ENCODE peak calls at places on chromosomes 3 and 15, in five cellular contexts. G, M, Z, D and X are unnamed samples. For H3K4me1, the result is how much of the 10 kb centered on the place peaks cover.

GRCh38 chr3:186092360-186093070 is 16.4 kb downstream of the ETV5 start:
- DNase-seq in Z (no peak), G (no peak), D (no peak), M (no peak), X (no peak)

GRCh38 chr3:58660998-58661397 is 5.6 kb downstream of the FAM3D start:
- DNase-seq in M (no peak), D (no peak), G (no peak), Z (no peak), X (no peak)

GRCh38 chr3:129558076-129558771 is 15.2 kb downstream of the H1-8 start:
- DNase-seq in M (no peak), Z (no peak), D (no peak), G (no peak), X (no peak)

GRCh38 chr15:90837052-90837621 is 31.3 kb upstream of the FURIN start:
- DNase-seq in G (no peak), D (no peak), M (peak), Z (no peak), X (no peak)

GRCh38 chr3:148955544-148956346 is 35.6 kb upstream of the GYG1 start:
- DNase-seq in G (no peak), Z (no peak), D (peak), M (peak), X (no peak)

GRCh38 chr3:149270180-149270579 is 48.6 kb upstream of the CP start:
- DNase-seq in G (no peak), Z (no peak), M (no peak), D (no peak), X (no peak)

GRCh38 chr3:152097770-152098169 is 171.0 kb upstream of the MBNL1 start:
- DNase-seq in Z (no peak), G (no peak), M (no peak), D (no peak), X (no peak)

GRCh38 chr3:5071061-5071460 is 51.0 kb upstream of the ARL8B start:
- DNase-seq in M (peak), Z (no peak), D (no peak), G (no peak), X (no peak)

GRCh38 chr3:71870966-71871512 is 86.1 kb upstream of the PROK2 start:
- DNase-seq in Z (no peak), G (no peak), M (no peak), D (no peak), X (no peak)

GRCh38 chr3:9468460-9468859 is 71.0 kb downstream of the SETD5 start:
- DNase-seq in Z (no peak), G (no peak), D (no peak), M (no peak), X (no peak)

GRCh38 chr3:138097192-138097829 is 18.1 kb downstream of the DZIP1L start:
- DNase-seq in M (no peak), G (no peak), Z (no peak), D (no peak), X (no peak)

GRCh38 chr3:24060055-24060454 is 115.0 kb downstream of the NR1D2 start:
- DNase-seq in G (no peak), D (no peak), Z (no peak), M (peak), X (no peak)

GRCh38 chr3:1444196-1444595 is 351.4 kb downstream of the CNTN6 start:
- DNase-seq in G (no peak), M (no peak), Z (no peak), D (no peak), X (no peak)

GRCh38 chr3:112132975-112133448 is at the start of gene GCSAM:
- DNase-seq in G (no peak), M (no peak), Z (peak), D (peak), X (peak)

GRCh38 chr3:184110316-184110725 is 13.5 kb downstream of the HTR3E start:
- DNase-seq in D (no peak), Z (no peak), M (no peak), G (no peak), X (no peak)

GRCh38 chr3:193590088-193590856 is 2.7 kb upstream of the OPA1 start:
- DNase-seq in G (peak), M (peak), D (no peak), Z (no peak), X (no peak)

GRCh38 chr3:136783708-136784191 is 31.6 kb upstream of the STAG1 start:
- DNase-seq in G (no peak), D (no peak), Z (no peak), M (no peak), X (no peak)

GRCh38 chr3:177483182-177483967 is 286.1 kb upstream of the TBL1XR1 start:
- DNase-seq in M (peak), D (peak), Z (no peak), G (peak), X (no peak)

GRCh38 chr3:149969110-149969944 is 1.4 kb downstream of the PFN2 start:
- DNase-seq in M (peak), G (peak), Z (peak), D (no peak), X (no peak)

GRCh38 chr3:111128884-111129283 is 57.3 kb downstream of the NECTIN3 start:
- DNase-seq in D (no peak), Z (no peak), G (no peak), M (no peak), X (no peak)

GRCh38 chr15:91795281-91795680 is 58.2 kb upstream of the SLCO3A1 start:
- DNase-seq in G (no peak), M (no peak), Z (no peak), D (no peak), X (no peak)

GRCh38 chr3:102712896-102713295 is 278.1 kb downstream of the ZPLD1 start:
- DNase-seq in D (no peak), G (no peak), M (no peak), Z (no peak), X (no peak)

GRCh38 chr15:45121706-45122417 is 7.7 kb downstream of the DUOXA2 start:
- DNase-seq in G (no peak), Z (no peak), M (peak), D (no peak), X (no peak)

GRCh38 chr3:17125738-17126137 is 241.0 kb downstream of the PLCL2 start:
- DNase-seq in Z (no peak), M (no peak), D (no peak), G (no peak), X (no peak)

GRCh38 chr3:59327324-59327939 is 277.6 kb upstream of the CFAP20DC start:
- DNase-seq in Z (no peak), M (no peak), D (no peak), G (no peak), X (no peak)

GRCh38 chr3:22960326-22960984 is 242.7 kb upstream of the UBE2E2 start:
- DNase-seq in G (no peak), D (peak), Z (no peak), M (peak), X (no peak)

GRCh38 chr3:101884776-101885175 is 35.5 kb downstream of the NFKBIZ start:
- DNase-seq in G (no peak), Z (no peak), M (no peak), D (no peak), X (no peak)

GRCh38 chr15:77999486-77999885 is 78.0 kb downstream of the TBC1D2B start:
- DNase-seq in Z (no peak), M (no peak), D (no peak), G (no peak), X (no peak)

GRCh38 chr15:26023231-26023630 is 160.1 kb upstream of the ATP10A start:
- DNase-seq in M (no peak), G (no peak), D (no peak), Z (no peak), X (no peak)

GRCh38 chr3:193016437-193016887 is 98.8 kb upstream of the MB21D2 start:
- DNase-seq in Z (peak), G (no peak), M (no peak), D (no peak), X (no peak)

GRCh38 chr3:188455748-188456147 is 301.8 kb downstream of the LPP start:
- DNase-seq in G (no peak), D (no peak), M (no peak), Z (no peak), X (no peak)

GRCh38 chr3:194379651-194380050 is 10.1 kb upstream of the LRRC15 start:
- DNase-seq in Z (no peak), D (no peak), G (no peak), M (no peak), X (peak)

GRCh38 chr3:52792413-52792812 is 2.2 kb upstream of the ITIH3 start:
- DNase-seq in D (peak), Z (no peak), M (no peak), G (peak), X (no peak)

GRCh38 chr3:52791396-52791795 is 3.2 kb upstream of the ITIH3 start:
- DNase-seq in G (no peak), D (no peak), M (no peak), Z (no peak), X (peak)

GRCh38 chr3:52790741-52791140 is 3.9 kb upstream of the ITIH3 start:
- DNase-seq in M (no peak), Z (no peak), G (no peak), D (no peak), X (peak)

GRCh38 chr3:52792961-52793695 is 1.5 kb upstream of the ITIH3 start:
- DNase-seq in M (no peak), D (no peak), Z (no peak), G (no peak), X (no peak)

DNA sequence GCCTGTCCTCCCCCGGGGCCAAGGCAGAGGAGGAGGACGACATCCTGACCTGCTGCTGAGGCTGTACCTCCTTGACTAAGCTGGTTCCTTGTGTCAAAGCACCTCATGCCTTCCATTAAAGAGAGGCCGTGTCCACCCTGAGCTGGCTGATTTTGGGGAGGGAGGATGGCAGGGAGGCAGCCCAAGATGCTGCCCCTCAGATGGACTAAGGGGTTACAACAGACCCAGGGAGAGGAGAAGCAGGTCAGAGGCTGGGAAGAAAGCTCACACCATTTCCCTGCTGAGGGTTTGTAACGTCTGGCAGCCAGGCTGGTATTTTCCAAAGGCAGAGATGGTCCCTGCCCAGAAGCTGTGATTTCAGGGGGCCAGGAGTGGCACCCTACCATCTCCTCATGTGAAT is 2.7 kb upstream of the ITIH3 start:
- DNase-seq in Z (no peak), D (no peak), M (no peak), G (no peak), X (no peak)
- H3K4me1 ChIP-seq in Z (under half), D (under half), M (under half), G (under half), X (half or more)

GRCh38 chr3:40780801-40781406 is 256.1 kb downstream of the ZNF621 start:
- DNase-seq in D (no peak), Z (peak), M (peak), G (no peak), X (no peak)

GRCh38 chr3:40779039-40779438 is 254.3 kb downstream of the ZNF621 start:
- DNase-seq in D (no peak), Z (no peak), M (no peak), G (no peak), X (no peak)

GRCh38 chr3:40780341-40780800 is 255.6 kb downstream of the ZNF621 start:
- DNase-seq in Z (peak), G (no peak), D (no peak), M (peak), X (no peak)

GRCh38 chr3:40782086-40782721 is 257.4 kb downstream of the ZNF621 start:
- DNase-seq in D (peak), Z (no peak), M (no peak), G (no peak), X (no peak)
- TF ChIP-seq CTCF in D (peak), Z (peak), M (no peak), G (peak), X (peak)

DNA sequence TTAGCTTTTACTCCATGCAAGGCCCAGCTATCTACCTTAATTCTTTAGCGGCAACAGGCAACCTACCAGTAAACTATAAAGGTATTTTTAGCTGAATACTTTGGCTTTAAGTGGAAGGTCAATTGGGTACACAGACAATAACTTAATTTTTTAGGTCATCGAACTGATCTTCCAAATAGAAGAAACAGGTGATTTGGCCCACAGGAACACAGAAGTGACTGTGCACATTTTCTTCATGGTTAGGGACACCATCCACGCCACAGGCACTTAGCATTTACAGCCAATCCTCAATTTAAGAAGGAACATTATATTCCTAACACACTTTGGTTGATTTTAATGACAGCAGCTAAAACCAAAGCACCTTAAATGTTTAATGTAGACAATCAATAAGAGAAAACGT is 1.9 kb downstream of the ARPP19 start:
- DNase-seq in M (no peak), G (no peak), Z (no peak), D (peak), X (no peak)
- H3K4me3 ChIP-seq in M (peak), G (peak), Z (peak), D (peak), X (peak)

DNA sequence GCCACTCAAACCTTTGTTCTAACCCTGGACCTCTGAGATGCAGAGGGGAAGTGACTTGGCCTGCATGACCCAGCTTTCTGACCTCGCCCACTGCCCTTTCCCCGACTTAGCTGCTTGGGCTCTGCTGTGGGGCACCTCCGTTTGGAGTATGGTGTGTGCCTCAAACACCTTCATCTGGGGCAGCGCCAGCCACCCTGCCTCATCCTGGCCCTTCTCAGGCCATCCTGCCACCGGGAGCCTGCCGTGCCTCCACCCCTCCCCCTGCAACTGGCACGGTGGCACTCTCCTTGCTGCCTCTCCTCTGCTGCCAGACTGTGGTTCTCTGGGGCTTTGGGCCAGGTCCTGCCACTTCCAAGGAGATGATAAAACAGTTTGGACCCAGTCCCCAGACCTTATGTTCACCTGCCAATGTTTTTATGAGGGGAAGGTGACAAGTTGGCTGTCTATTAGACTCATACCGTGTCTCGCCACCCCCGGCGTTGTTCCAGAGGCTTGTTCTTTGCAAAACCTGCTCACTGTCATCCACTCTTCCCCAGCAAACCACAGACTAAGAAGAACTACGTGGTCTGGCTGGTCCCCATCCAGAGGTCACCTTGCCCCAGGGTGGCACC is 32.2 kb downstream of the SLC6A6 start:
- DNase-seq in G (no peak), M (no peak), D (no peak), Z (peak), X (no peak)
- H3K4me1 ChIP-seq in G (half or more), M (under half), D (under half), Z (half or more), X (under half)

GRCh38 chr15:51622269-51623180 is at the start of gene DMXL2:
- DNase-seq in D (peak), G (peak), Z (peak), M (peak), X (peak)

GRCh38 chr15:51623386-51623938 is 891 bp upstream of the DMXL2 start:
- DNase-seq in G (peak), M (peak), D (no peak), Z (no peak), X (no peak)

GRCh38 chr15:51620647-51621046 is 1.9 kb downstream of the DMXL2 start:
- DNase-seq in G (no peak), Z (no peak), M (peak), D (no peak), X (no peak)

GRCh38 chr15:51621155-51621554 is 1.4 kb downstream of the DMXL2 start:
- DNase-seq in Z (no peak), G (no peak), M (no peak), D (no peak), X (no peak)

DNA sequence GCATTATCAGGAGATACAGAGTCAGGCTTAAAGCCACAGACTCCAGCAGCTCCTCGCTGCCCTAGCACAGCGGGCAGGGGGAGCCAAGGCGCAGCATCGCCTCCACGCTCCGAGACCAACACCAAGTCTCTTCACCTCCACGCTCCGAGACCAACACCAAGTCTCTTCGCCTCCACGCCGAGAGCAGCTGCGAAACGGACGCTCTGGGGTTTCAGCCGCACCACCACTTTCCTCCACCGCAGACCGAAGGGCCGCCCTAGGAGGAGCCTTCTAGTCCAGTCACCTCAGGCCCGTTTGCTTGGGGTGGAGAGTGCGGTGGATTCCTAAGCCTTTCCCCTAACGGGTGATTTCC is 678 bp downstream of the DMXL2 start:
- DNase-seq in G (peak), D (peak), M (peak), Z (peak), X (peak)
- TF ChIP-seq CTCF in G (peak), D (no peak), M (no peak), Z (no peak), X (peak)

GRCh38 chr3:125123455-125123854 is 67.7 kb upstream of the HEG1 start:
- DNase-seq in D (no peak), M (no peak), Z (no peak), G (no peak), X (no peak)
- H3K4me3 ChIP-seq in D (no peak), M (no peak), Z (no peak), G (no peak), X (no peak)

DNA sequence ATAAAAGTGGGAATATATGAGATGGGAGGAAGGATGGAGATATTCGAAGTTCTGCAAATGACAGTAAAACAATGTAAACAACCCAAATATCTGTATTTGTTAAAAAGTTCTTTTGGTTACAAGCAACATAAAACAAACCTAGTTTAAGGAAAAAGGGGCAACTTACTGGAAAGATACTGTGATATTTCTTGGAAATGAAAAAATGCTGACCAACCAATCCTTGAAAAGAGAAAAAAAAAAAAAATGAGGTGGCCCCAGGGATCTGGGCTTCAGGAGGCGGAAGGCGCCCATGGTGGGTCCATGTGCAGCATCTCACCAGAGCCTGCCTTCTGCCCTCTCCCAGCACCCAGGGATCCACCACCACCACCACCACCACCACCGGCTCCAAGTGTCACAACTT is 59.1 kb downstream of the VGLL4 start:
- DNase-seq in G (no peak), D (no peak), M (no peak), Z (no peak), X (no peak)
- H3K4me1 ChIP-seq in G (under half), D (under half), M (under half), Z (half or more), X (under half)

DNA sequence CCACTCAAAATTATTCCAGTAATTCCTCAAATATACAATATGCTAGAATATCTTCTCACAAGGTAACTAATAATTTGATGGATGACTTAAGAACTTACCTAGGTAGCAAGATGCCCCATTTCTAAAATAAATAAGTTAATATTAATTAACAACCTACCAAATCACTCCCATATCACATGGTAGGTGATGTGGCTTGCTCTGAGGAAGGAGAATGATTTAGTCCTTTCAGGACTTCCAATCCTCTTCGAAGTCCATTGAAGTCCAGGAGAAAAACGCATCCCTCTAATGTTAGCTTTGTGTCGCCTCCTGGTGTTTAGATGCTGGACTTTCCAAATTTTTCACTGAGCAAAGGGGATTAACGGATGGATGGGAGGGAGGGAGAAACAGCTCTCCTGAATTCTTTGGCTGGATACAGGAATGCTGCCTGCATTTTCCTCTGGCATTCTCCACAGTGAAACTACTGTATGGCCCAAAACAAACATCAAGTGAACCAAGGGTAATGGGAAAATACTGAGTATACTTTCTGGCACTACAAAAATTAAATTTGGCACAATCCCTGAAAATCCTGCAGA is 58.6 kb downstream of the PRICKLE2 start:
- DNase-seq in D (no peak), G (no peak), M (no peak), Z (no peak), X (no peak)
- TF ChIP-seq CTCF in D (no peak), G (peak), M (peak), Z (peak), X (no peak)